ENCODE peak calls at places on chromosome 1, in six cellular contexts. B is prostate gland, Q is heart left ventricle, I is IMR-90, E is body of pancreas, W is thyroid gland. L is an unnamed sample. For H3K4me1, the result is how much of the 10 kb centered on the place peaks cover.

GRCh38 chr1:243234978-243235657 is 20.0 kb downstream of the CEP170 start:
- DNase-seq in B (no peak), Q (no peak), I (peak), E (no peak), W (no peak), L (no peak)

GRCh38 chr1:223831755-223832636 is 13.8 kb downstream of the TP53BP2 start:
- DNase-seq in B (no peak), Q (no peak), I (peak), E (no peak), W (no peak), L (no peak)

GRCh38 chr1:226492738-226493137 is 55.8 kb upstream of the STUM start:
- DNase-seq in B (no peak), Q (no peak), I (no peak), E (no peak), W (no peak), L (no peak)

GRCh38 chr1:18464665-18465050 is 16.1 kb upstream of the KLHDC7A start:
- DNase-seq in B (peak), Q (no peak), I (no peak), E (peak), W (peak), L (no peak)

GRCh38 chr1:80825067-80825466 is 975.7 kb upstream of the ADGRL2 start:
- DNase-seq in B (no peak), Q (no peak), I (no peak), E (no peak), W (no peak), L (no peak)

GRCh38 chr1:201397675-201398074 is 1.4 kb downstream of the LAD1 start:
- DNase-seq in B (no peak), Q (no peak), I (peak), E (peak), W (no peak), L (no peak)

GRCh38 chr1:1426496-1426960 is 5.5 kb upstream of the ANKRD65 start:
- DNase-seq in B (no peak), Q (no peak), I (no peak), E (no peak), W (no peak), L (no peak)

GRCh38 chr1:213162862-213163261 is 111.8 kb downstream of the RPS6KC1 start:
- DNase-seq in B (no peak), Q (no peak), I (no peak), E (no peak), W (no peak), L (no peak)

GRCh38 chr1:35097224-35097623 is 18.0 kb downstream of the ZMYM1 start:
- DNase-seq in B (no peak), Q (no peak), I (no peak), E (no peak), W (peak), L (no peak)

GRCh38 chr1:50048791-50049190 is 25.0 kb upstream of the AGBL4 start:
- DNase-seq in B (no peak), Q (no peak), I (no peak), E (no peak), W (no peak), L (no peak)

GRCh38 chr1:114345930-114346479 is 165.0 kb downstream of the TRIM33 start:
- DNase-seq in B (no peak), Q (peak), I (no peak), E (peak), W (peak), L (peak)

GRCh38 chr1:22131875-22132486 is 10.9 kb downstream of the WNT4 start:
- DNase-seq in B (peak), Q (no peak), I (no peak), E (peak), W (peak), L (no peak)

GRCh38 chr1:203207751-203208150 is 21.2 kb upstream of the CHI3L1 start:
- DNase-seq in B (no peak), Q (no peak), I (no peak), E (no peak), W (no peak), L (no peak)

GRCh38 chr1:202254454-202255252 is 61.1 kb downstream of the LGR6 start:
- DNase-seq in B (no peak), Q (no peak), I (peak), E (no peak), W (no peak), L (no peak)

GRCh38 chr1:6004412-6005123 is 12.3 kb upstream of the NPHP4 start:
- DNase-seq in B (no peak), Q (peak), I (no peak), E (peak), W (no peak), L (no peak)

GRCh38 chr1:6001992-6002576 is 9.9 kb upstream of the NPHP4 start:
- DNase-seq in B (no peak), Q (peak), I (no peak), E (peak), W (peak), L (no peak)

GRCh38 chr1:6002714-6003501 is 10.7 kb upstream of the NPHP4 start:
- DNase-seq in B (no peak), Q (peak), I (no peak), E (peak), W (no peak), L (no peak)

GRCh38 chr1:6005276-6005917 is 13.2 kb upstream of the NPHP4 start:
- DNase-seq in B (no peak), Q (peak), I (no peak), E (peak), W (no peak), L (no peak)

GRCh38 chr1:6003568-6004411 is 11.6 kb upstream of the NPHP4 start:
- DNase-seq in B (no peak), Q (peak), I (no peak), E (peak), W (no peak), L (no peak)
- H3K4me1 ChIP-seq in B (under half), Q (under half), I (under half), E (under half), W (under half), L (under half)

GRCh38 chr1:8860738-8861516 is 17.6 kb downstream of the ENO1 start:
- DNase-seq in B (no peak), Q (no peak), I (no peak), E (no peak), W (no peak), L (no peak)
- TF ChIP-seq POLR2A in B (no peak), Q (no peak), I (no peak), E (no peak), W (no peak), L (no peak)

GRCh38 chr1:74392848-74393247 is 119.6 kb downstream of the LRRC53 start:
- DNase-seq in B (no peak), Q (no peak), I (no peak), E (no peak), W (no peak), L (no peak)

GRCh38 chr1:74395492-74395891 is 116.9 kb downstream of the LRRC53 start:
- DNase-seq in B (no peak), Q (peak), I (peak), E (peak), W (no peak), L (no peak)

GRCh38 chr1:74396462-74396861 is 115.9 kb downstream of the LRRC53 start:
- DNase-seq in B (no peak), Q (peak), I (no peak), E (no peak), W (no peak), L (no peak)

GRCh38 chr1:74399249-74399648 is 113.2 kb downstream of the LRRC53 start:
- DNase-seq in B (no peak), Q (no peak), I (no peak), E (no peak), W (no peak), L (no peak)

DNA sequence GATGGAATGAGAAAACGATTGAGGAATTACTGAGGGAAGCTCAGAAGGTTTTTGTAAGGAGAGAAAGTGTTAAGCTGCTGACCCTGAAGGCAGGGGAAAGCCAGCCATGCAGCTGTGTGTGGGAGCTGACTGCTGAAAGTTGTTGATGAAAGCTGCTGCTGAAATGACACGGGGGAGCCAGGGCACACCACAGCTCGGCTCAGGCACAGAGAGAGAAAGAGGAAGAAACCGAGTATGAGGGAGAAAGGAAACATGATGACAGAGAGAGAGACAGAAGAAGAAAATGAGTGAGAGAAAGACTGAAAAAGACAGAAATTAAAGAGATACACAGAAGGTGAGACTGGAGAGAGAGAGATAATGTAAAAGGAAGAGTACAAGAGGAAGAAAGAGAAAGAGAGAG is 115.5 kb downstream of the LRRC53 start:
- DNase-seq in B (no peak), Q (peak), I (peak), E (no peak), W (no peak), L (no peak)
- H3K27ac ChIP-seq in B (no peak), Q (peak), I (no peak), E (no peak), W (no peak), L (no peak)

DNA sequence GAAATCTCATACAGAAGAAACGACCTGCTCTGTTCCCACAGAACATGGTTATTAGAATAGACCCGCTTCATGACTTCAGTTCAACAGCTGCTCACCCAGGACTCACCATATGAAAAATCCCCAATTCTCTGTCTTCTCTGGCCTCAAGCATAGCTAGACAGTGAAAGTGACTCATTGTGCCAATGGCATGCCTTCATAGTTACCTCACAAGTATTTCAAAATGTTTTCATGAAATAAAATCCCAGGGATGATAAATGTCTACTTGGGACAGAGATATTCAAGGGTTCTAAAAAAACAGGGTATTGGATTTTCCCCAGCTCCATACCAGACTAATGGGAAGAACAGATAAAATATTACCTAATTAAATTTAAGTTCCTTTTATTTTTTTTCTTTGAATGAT is 82.3 kb downstream of the NOTCH2 start:
- DNase-seq in B (no peak), Q (no peak), I (peak), E (no peak), W (no peak), L (no peak)
- H3K4me1 ChIP-seq in B (under half), Q (under half), I (under half), E (under half), W (under half), L (half or more)

GRCh38 chr1:25021586-25022215 is 91.6 kb upstream of the RUNX3 start:
- DNase-seq in B (no peak), Q (no peak), I (no peak), E (no peak), W (no peak), L (no peak)

GRCh38 chr1:25023826-25024225 is 93.8 kb upstream of the RUNX3 start:
- DNase-seq in B (no peak), Q (no peak), I (no peak), E (no peak), W (no peak), L (no peak)

GRCh38 chr1:25020851-25021585 is 90.9 kb upstream of the RUNX3 start:
- DNase-seq in B (no peak), Q (no peak), I (no peak), E (no peak), W (no peak), L (no peak)

GRCh38 chr1:25023190-25023578 is 93.1 kb upstream of the RUNX3 start:
- DNase-seq in B (no peak), Q (no peak), I (no peak), E (no peak), W (no peak), L (no peak)

GRCh38 chr1:25022361-25023189 is 92.5 kb upstream of the RUNX3 start:
- DNase-seq in B (peak), Q (peak), I (peak), E (peak), W (peak), L (no peak)
- TF ChIP-seq POLR2A in B (no peak), Q (no peak), I (no peak), E (no peak), W (no peak), L (no peak)

GRCh38 chr1:231021540-231022031 is 18.5 kb downstream of the FAM89A start:
- DNase-seq in B (no peak), Q (no peak), I (peak), E (no peak), W (no peak), L (no peak)

GRCh38 chr1:231023150-231023549 is 16.9 kb downstream of the FAM89A start:
- DNase-seq in B (no peak), Q (no peak), I (no peak), E (no peak), W (no peak), L (no peak)

GRCh38 chr1:231019711-231020110 is 20.3 kb downstream of the FAM89A start:
- DNase-seq in B (no peak), Q (no peak), I (no peak), E (no peak), W (no peak), L (no peak)

GRCh38 chr1:231020139-231020601 is 19.9 kb downstream of the FAM89A start:
- DNase-seq in B (no peak), Q (no peak), I (peak), E (no peak), W (no peak), L (peak)

DNA sequence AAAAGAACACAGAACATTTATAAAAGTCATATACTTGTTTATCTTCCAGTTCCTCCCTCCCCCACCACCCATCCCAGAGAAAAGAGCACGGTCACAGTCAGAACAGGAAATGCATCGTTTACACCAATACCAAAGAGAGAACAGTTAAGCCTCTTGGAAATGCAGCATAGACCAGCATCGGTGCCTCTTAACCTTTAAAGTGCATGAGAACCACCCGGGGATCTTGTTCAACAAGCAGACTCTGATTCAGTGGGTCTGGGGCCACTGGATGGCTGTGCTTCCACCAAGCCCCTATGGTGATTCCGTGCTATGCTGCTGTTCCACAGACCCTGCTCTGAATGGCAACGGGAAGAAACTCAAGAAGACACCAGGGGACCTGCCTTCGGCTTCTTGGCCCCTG is 19.2 kb downstream of the FAM89A start:
- DNase-seq in B (no peak), Q (no peak), I (peak), E (no peak), W (no peak), L (no peak)
- H3K27ac ChIP-seq in B (no peak), Q (peak), I (no peak), E (no peak), W (no peak), L (no peak)

DNA sequence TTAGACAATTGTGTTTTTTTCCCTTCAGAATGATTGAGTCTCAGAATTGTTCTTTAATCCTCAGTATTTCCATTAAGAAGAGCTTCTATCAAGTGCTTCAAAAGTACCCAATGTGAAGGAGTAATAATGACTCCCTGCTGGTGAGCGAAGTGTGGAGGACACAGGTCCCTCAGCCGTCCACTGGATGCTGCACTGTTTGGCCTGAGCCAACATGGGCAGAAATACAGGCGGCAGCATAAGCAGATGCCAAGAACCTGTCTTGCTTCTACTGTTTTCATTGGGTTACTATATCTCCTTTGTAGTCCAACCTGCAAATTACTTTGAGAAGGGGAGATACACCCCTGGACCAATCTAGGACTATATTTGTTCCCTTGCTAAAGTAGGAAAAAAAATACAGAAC is 55.3 kb upstream of the DPH5 start:
- DNase-seq in B (no peak), Q (no peak), I (no peak), E (no peak), W (no peak), L (no peak)
- H3K4me1 ChIP-seq in B (under half), Q (under half), I (under half), E (under half), W (under half), L (under half)

GRCh38 chr1:16145030-16145987 is 10.6 kb downstream of the EPHA2 start:
- DNase-seq in B (peak), Q (peak), I (peak), E (peak), W (peak), L (no peak)

GRCh38 chr1:16143005-16143565 is 12.8 kb downstream of the EPHA2 start:
- DNase-seq in B (no peak), Q (no peak), I (no peak), E (no peak), W (no peak), L (no peak)

GRCh38 chr1:16144325-16145029 is 11.4 kb downstream of the EPHA2 start:
- DNase-seq in B (no peak), Q (peak), I (no peak), E (no peak), W (no peak), L (no peak)

GRCh38 chr1:16142383-16142995 is 13.4 kb downstream of the EPHA2 start:
- DNase-seq in B (no peak), Q (no peak), I (no peak), E (no peak), W (no peak), L (no peak)

DNA sequence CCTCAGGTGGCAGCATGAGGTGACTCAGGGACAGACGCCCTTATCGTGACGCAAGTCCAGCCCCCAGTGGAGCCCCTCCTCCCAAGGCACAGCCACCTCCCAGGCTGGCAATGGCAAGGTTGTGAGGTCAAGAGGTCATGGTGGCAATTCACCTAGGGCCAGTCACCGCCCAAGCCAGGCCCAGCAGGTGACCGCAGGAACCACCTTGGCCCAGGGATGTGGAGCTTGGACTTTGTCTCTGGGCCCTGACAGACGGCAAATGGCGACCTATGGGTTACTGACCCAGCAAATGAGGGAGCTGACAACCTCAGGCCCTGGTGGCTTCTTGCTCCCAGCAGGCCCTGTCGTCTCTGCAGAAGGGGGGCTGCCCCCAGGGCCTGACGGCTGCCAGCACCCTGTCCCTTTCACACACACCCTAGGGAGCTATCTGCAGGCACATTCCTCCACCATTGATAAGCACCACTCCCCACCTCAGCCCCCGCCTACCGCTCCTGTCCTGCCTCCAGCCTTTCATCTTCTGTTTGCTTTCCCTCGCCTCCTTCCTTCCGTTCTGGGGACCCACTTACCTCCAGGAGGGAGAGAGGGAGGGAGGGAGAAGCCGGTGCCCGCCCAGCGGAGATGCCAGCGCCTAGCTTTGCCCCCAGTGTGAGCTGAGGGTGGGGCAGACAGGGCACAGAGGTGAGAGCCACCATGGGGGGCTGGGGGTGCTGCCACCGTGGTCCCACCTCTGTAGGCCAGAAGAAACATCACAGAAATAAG is 12.1 kb downstream of the EPHA2 start:
- DNase-seq in B (peak), Q (peak), I (no peak), E (peak), W (peak), L (no peak)
- TF ChIP-seq POLR2A in B (no peak), Q (no peak), I (no peak), E (peak), W (peak), L (no peak)

DNA sequence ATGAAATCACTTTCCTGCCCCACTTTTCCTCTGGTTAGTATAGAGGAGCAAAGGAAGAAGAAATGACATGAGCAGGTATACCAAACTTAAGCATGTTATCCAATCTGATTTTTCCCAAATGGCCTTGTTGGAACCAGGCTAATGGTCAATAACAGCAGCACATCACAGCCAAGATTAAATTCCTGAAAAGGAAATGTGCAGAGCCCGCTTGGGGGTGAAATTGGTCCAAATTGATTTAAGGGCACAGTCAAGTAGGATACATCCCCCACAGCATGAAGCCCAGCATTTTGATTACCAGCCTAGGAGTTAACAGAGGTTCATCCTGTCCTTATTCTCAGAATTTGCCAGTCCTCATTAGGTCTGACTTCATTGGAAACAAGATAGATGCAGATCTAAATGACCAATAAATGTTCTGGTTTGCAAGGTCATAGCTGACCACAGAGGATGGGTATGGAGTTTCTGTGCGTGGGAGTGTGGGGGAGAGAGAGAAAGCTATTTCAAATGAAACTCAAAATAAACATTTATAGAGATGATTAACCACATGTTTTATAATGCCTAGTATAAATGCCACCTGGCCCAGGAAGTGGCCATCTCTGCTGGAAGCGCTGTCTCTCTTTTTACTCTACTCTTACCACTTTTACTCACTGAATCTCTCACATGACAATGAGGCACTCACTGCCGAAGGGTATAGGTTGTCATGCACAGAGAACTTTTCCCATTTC is 38.7 kb downstream of the RGS5 start:
- DNase-seq in B (no peak), Q (no peak), I (peak), E (no peak), W (no peak), L (no peak)
- H3K27ac ChIP-seq in B (no peak), Q (no peak), I (no peak), E (no peak), W (no peak), L (no peak)

L was measured in vagina.